ENCODE peak calls at places on chromosomes 11 and 22, in four cellular contexts. One of them, this sample, is unnamed. For H4K20me1, the result is how much of the 10 kb centered on the place peaks cover.

GRCh38 chr11:44957051-44957515 is 6.4 kb upstream of the TP53I11 start:
- DNase-seq in HepG2: no peak
- DNase-seq in GM12878: no peak
- DNase-seq in K562: peak
- DNase-seq in this sample: no peak

GRCh38 chr11:29452131-29452530 is 564.7 kb downstream of the KCNA4 start:
- DNase-seq in HepG2: no peak
- DNase-seq in GM12878: no peak
- DNase-seq in K562: no peak
- DNase-seq in this sample: no peak

GRCh38 chr22:27218012-27218483 is 560.7 kb downstream of the MIAT start:
- DNase-seq in HepG2: no peak
- DNase-seq in GM12878: no peak
- DNase-seq in K562: no peak
- DNase-seq in this sample: peak

GRCh38 chr11:15128621-15129020 is 13.9 kb downstream of the INSC start:
- DNase-seq in HepG2: no peak
- DNase-seq in GM12878: no peak
- DNase-seq in K562: no peak
- DNase-seq in this sample: no peak

GRCh38 chr22:19912236-19912999 is 29.2 kb upstream of the COMT start:
- DNase-seq in HepG2: no peak
- DNase-seq in GM12878: no peak
- DNase-seq in K562: no peak
- DNase-seq in this sample: no peak

GRCh38 chr11:63802637-63803414 is 10.4 kb upstream of the SPINDOC start:
- DNase-seq in HepG2: no peak
- DNase-seq in GM12878: no peak
- DNase-seq in K562: peak
- DNase-seq in this sample: no peak

GRCh38 chr11:132632641-132633124 is 899.6 kb downstream of the OPCML start:
- DNase-seq in HepG2: no peak
- DNase-seq in GM12878: no peak
- DNase-seq in K562: no peak
- DNase-seq in this sample: peak

GRCh38 chr11:75792127-75792731 is 22.8 kb upstream of the UVRAG start:
- DNase-seq in HepG2: no peak
- DNase-seq in GM12878: no peak
- DNase-seq in K562: no peak
- DNase-seq in this sample: no peak

GRCh38 chr11:107545101-107545514 is 20.4 kb downstream of the ALKBH8 start:
- DNase-seq in HepG2: no peak
- DNase-seq in GM12878: no peak
- DNase-seq in K562: no peak
- DNase-seq in this sample: no peak

GRCh38 chr22:47345025-47345424 is 582.6 kb downstream of the TBC1D22A start:
- DNase-seq in HepG2: no peak
- DNase-seq in GM12878: no peak
- DNase-seq in K562: no peak
- DNase-seq in this sample: no peak

GRCh38 chr11:67468509-67468834 is 579 bp downstream of the TMEM134 start:
- DNase-seq in HepG2: no peak
- DNase-seq in GM12878: no peak
- DNase-seq in K562: no peak
- DNase-seq in this sample: no peak

GRCh38 chr22:24235315-24235714 is 9.6 kb downstream of the GGT5 start:
- DNase-seq in HepG2: no peak
- DNase-seq in GM12878: no peak
- DNase-seq in K562: no peak
- DNase-seq in this sample: peak

GRCh38 chr11:116334596-116334995 is 438.2 kb downstream of the BUD13 start:
- DNase-seq in HepG2: no peak
- DNase-seq in GM12878: no peak
- DNase-seq in K562: no peak
- DNase-seq in this sample: no peak

GRCh38 chr22:30245181-30245984 is 1.2 kb downstream of the LIF start:
- DNase-seq in HepG2: peak
- DNase-seq in GM12878: no peak
- DNase-seq in K562: no peak
- DNase-seq in this sample: no peak

GRCh38 chr11:32082346-32082986 is 8.4 kb upstream of the RCN1 start:
- DNase-seq in HepG2: no peak
- DNase-seq in GM12878: no peak
- DNase-seq in K562: no peak
- DNase-seq in this sample: no peak

GRCh38 chr11:105821366-105821765 is 200.7 kb downstream of the MSANTD4 start:
- DNase-seq in HepG2: no peak
- DNase-seq in GM12878: no peak
- DNase-seq in K562: no peak
- DNase-seq in this sample: no peak

GRCh38 chr22:48579035-48579914 is 1248.4 kb downstream of the BRD1 start:
- DNase-seq in HepG2: peak
- DNase-seq in GM12878: no peak
- DNase-seq in K562: no peak
- DNase-seq in this sample: no peak

GRCh38 chr11:114482114-114482513 is 42.8 kb downstream of the REXO2 start:
- DNase-seq in HepG2: no peak
- DNase-seq in GM12878: no peak
- DNase-seq in K562: no peak
- DNase-seq in this sample: no peak

GRCh38 chr11:100857236-100858005 is 170.3 kb downstream of the ARHGAP42 start:
- DNase-seq in HepG2: no peak
- DNase-seq in GM12878: no peak
- DNase-seq in K562: no peak
- DNase-seq in this sample: no peak

GRCh38 chr22:43819691-43820670 is 7.9 kb upstream of the EFCAB6 start:
- DNase-seq in HepG2: no peak
- DNase-seq in GM12878: no peak
- DNase-seq in K562: no peak
- DNase-seq in this sample: no peak

GRCh38 chr11:68373810-68374501 is 61.6 kb downstream of the LRP5 start:
- DNase-seq in HepG2: peak
- DNase-seq in GM12878: no peak
- DNase-seq in K562: no peak
- DNase-seq in this sample: peak

GRCh38 chr11:66974724-66975402 is at the start of gene C11orf86:
- DNase-seq in HepG2: no peak
- DNase-seq in GM12878: no peak
- DNase-seq in K562: no peak
- DNase-seq in this sample: no peak

GRCh38 chr11:109968781-109969180 is 124.4 kb upstream of the ZC3H12C start:
- DNase-seq in HepG2: no peak
- DNase-seq in GM12878: no peak
- DNase-seq in K562: peak
- DNase-seq in this sample: no peak

GRCh38 chr22:33194529-33194928 is 136.3 kb upstream of the SYN3 start:
- DNase-seq in HepG2: no peak
- DNase-seq in GM12878: no peak
- DNase-seq in K562: no peak
- DNase-seq in this sample: no peak

GRCh38 chr11:44751066-44751465 is 24.3 kb downstream of the TSPAN18 start:
- DNase-seq in HepG2: no peak
- DNase-seq in GM12878: no peak
- DNase-seq in K562: no peak
- DNase-seq in this sample: no peak

GRCh38 chr11:69912911-69913451 is 93.8 kb upstream of the FGF3 start:
- DNase-seq in HepG2: no peak
- DNase-seq in GM12878: no peak
- DNase-seq in K562: peak
- DNase-seq in this sample: peak

GRCh38 chr22:38504731-38505594 is 1.1 kb downstream of the DDX17 start:
- DNase-seq in HepG2: peak
- DNase-seq in GM12878: no peak
- DNase-seq in K562: peak
- DNase-seq in this sample: peak

GRCh38 chr11:132064987-132065620 is 694.7 kb downstream of the NTM start:
- DNase-seq in HepG2: no peak
- DNase-seq in GM12878: no peak
- DNase-seq in K562: no peak
- DNase-seq in this sample: no peak

GRCh38 chr22:39239561-39240423 is 5.0 kb downstream of the PDGFB start:
- DNase-seq in HepG2: no peak
- DNase-seq in GM12878: no peak
- DNase-seq in K562: no peak
- DNase-seq in this sample: no peak

GRCh38 chr11:121450424-121450823 is 1.7 kb upstream of the SORL1 start:
- DNase-seq in HepG2: no peak
- DNase-seq in GM12878: no peak
- DNase-seq in K562: no peak
- DNase-seq in this sample: no peak

DNA sequence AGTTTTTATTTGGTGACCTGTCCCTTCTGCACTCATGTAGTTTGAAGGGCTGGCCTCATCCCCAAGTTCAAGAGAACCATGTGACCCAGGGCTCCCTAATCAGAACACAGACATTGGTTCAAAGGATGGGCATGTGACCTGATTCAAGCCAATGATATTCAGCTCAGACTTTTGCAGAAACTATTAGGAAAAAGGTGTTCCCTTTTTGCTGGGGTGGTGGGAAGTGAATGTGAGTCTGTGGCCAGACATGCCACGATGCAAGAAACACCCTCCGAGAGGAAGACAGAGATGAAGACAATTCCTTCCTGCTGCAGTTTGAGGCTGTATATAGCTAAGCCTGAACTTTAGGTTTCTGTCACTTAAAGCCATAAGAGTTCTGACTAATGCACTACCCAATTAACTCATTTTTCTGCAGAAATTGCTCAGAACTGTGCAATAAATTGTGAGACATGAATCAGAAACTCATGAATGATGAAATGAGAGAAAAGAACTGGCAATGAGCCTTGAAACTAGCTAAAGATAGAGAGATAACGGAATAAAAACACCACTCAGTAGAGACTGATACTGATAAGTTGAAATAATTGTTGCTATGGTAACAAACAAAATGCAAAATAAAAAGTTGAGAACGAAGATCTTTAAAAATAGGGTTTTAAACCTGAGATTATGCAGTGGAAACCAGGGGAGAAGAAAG is 9.2 kb upstream of the MAPK1 start:
- DNase-seq in HepG2: no peak
- DNase-seq in GM12878: no peak
- DNase-seq in K562: peak
- DNase-seq in this sample: peak
- TF ChIP-seq FOXM1 in HepG2: no peak
- TF ChIP-seq FOXM1 in GM12878: peak
- TF ChIP-seq FOXM1 in K562: no peak
- TF ChIP-seq FOXM1 in this sample: no peak

DNA sequence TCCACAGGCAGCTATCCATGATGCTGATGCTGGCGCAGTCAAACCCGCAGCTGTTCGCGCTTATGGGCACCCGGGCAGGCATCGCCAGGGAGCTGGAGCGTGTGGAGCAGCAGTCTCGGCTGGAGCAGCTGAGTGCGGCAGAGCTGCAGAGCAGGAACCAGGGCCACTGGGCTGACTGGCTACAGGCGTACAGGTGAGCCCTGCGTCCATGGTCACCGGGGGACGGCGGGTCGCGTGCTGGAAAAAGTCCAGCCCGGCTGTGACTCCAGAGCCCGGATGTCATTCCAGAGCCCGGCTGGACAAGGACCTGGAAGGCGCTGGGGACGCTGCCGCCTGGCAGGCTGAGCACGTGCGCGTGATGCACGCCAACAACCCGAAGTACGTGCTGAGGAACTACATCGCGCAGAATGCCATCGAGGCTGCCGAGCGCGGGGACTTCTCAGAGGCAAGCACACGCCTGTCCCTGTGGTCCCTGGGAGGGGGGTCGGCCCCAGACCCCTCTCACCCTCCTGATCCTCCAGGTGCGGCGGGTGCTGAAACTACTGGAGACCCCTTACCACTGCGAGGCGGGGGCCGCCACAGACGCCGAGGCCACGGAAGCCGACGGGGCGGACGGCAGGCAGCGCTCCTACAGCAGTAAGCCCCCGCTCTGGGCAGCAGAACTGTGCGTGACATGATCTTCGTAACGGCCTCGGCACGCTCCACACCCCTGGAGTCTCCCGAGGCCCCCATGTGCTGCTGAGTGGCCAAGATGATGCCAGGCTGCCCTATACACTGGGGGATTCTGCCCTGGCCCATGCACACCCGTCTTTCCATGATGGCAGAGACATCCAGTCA is 16.1 kb downstream of the SELENOO start:
- DNase-seq in HepG2: no peak
- DNase-seq in GM12878: no peak
- DNase-seq in K562: no peak
- DNase-seq in this sample: no peak
- H4K20me1 ChIP-seq in HepG2: under half
- H4K20me1 ChIP-seq in GM12878: under half
- H4K20me1 ChIP-seq in K562: under half
- H4K20me1 ChIP-seq in this sample: under half

GRCh38 chr11:9615031-9615451 is 41.6 kb downstream of the WEE1 start:
- DNase-seq in HepG2: no peak
- DNase-seq in GM12878: peak
- DNase-seq in K562: no peak
- DNase-seq in this sample: no peak
- TF ChIP-seq FOXM1 in HepG2: no peak
- TF ChIP-seq FOXM1 in GM12878: peak
- TF ChIP-seq FOXM1 in K562: no peak
- TF ChIP-seq FOXM1 in this sample: no peak

DNA sequence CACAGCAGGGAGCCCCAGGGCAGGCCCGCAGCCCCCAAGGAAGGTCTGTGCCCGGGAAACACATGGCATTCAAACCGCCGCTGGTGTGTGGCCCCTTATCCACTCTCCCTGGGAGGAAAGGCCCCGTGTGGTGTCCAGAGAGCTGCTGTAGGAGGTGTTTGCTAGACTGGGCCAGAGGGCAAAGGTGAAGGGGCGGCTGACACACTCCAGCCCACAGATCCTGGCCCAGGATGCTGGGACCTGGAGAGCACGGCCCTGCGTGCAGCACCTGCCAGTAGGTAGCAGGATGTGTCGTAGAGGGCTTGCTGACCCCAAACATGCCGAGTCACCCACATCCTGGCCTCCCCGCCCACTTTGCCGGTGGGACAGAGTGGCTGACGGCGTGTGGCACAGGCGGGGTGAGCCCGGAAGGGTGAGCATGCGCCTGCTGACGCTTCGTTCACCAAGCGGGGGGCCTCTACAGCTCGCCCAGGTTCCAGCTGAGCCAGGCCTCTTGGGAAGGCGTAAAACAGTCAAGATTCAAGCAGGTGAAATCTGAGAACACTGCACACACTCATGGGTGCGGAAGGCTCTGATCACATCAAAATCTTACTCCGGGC is 11.0 kb downstream of the OSBPL5 start:
- DNase-seq in HepG2: no peak
- DNase-seq in GM12878: no peak
- DNase-seq in K562: peak
- DNase-seq in this sample: no peak
- H4K20me1 ChIP-seq in HepG2: under half
- H4K20me1 ChIP-seq in GM12878: under half
- H4K20me1 ChIP-seq in K562: under half
- H4K20me1 ChIP-seq in this sample: half or more

DNA sequence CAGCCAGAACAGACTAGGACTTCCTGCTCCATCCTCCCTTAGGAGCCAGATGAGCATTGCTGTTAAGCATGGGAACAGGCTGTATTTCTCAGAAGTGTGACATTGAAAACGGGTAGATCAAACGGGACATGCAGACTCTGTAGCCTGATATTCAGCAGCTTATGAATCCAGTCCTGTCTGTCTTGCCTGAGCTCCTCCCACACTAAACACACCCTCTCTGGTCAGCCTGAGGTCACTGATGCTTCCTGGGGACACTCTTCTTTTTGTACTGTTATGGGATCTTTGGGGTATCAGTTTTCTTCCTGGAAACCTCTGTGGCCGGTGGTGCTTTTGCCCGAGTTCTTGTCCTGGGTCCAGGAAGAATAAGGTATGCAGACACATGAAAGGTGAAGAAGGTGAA is 35.8 kb downstream of the C11orf91 start:
- DNase-seq in HepG2: no peak
- DNase-seq in GM12878: no peak
- DNase-seq in K562: no peak
- DNase-seq in this sample: no peak
- TF ChIP-seq FOXM1 in HepG2: no peak
- TF ChIP-seq FOXM1 in GM12878: no peak
- TF ChIP-seq FOXM1 in K562: no peak
- TF ChIP-seq FOXM1 in this sample: no peak

This sample was measured in SK-N-SH.